ENCODE peak calls at places on chromosomes 12 and 14, in four cellular contexts. One of them, this sample, is unnamed.

GRCh38 chr12:50234347-50234746 is 49.0 kb downstream of the LIMA1 start:
- DNase-seq in EL: no peak
- DNase-seq in small intestine: peak; percentile 82
- DNase-seq in AG09309: no peak
- DNase-seq in this sample: peak; percentile 38

GRCh38 chr12:56104815-56105476 is 587 bp downstream of the PA2G4 start:
- DNase-seq in small intestine: peak; percentile 22
- DNase-seq in EL: peak; percentile 32
- DNase-seq in AG09309: no peak
- DNase-seq in this sample: peak; percentile 40

GRCh38 chr12:75852143-75852542 is 179.4 kb downstream of the PHLDA1 start:
- DNase-seq in AG09309: no peak
- DNase-seq in small intestine: no peak
- DNase-seq in EL: peak; percentile 41
- DNase-seq in this sample: no peak

GRCh38 chr14:24060443-24060842 is 8.6 kb downstream of the CARMIL3 start:
- DNase-seq in small intestine: no peak
- DNase-seq in EL: no peak
- DNase-seq in AG09309: no peak
- DNase-seq in this sample: no peak

GRCh38 chr12:109440851-109441490 is 36.1 kb downstream of the KCTD10 start:
- DNase-seq in EL: no peak
- DNase-seq in small intestine: peak; percentile 10
- DNase-seq in AG09309: no peak
- DNase-seq in this sample: no peak

GRCh38 chr12:75721231-75721641 is 209.8 kb upstream of the KRR1 start:
- DNase-seq in EL: no peak
- DNase-seq in AG09309: no peak
- DNase-seq in small intestine: no peak
- DNase-seq in this sample: no peak

GRCh38 chr14:100383727-100384158 is 60.6 kb downstream of the SLC25A47 start:
- DNase-seq in EL: peak; percentile 64
- DNase-seq in small intestine: peak; percentile 74
- DNase-seq in AG09309: no peak
- DNase-seq in this sample: peak; percentile 87

GRCh38 chr14:105019861-105020814 is 745 bp downstream of the CDCA4 start:
- DNase-seq in small intestine: peak; percentile 26
- DNase-seq in EL: no peak
- DNase-seq in AG09309: no peak
- DNase-seq in this sample: no peak

GRCh38 chr12:17381211-17381610 is 708.8 kb downstream of the RERGL start:
- DNase-seq in EL: no peak
- DNase-seq in AG09309: no peak
- DNase-seq in small intestine: no peak
- DNase-seq in this sample: no peak

GRCh38 chr12:10385181-10385613 is 4.6 kb downstream of the KLRK1 start:
- DNase-seq in AG09309: peak; percentile 73
- DNase-seq in EL: peak; percentile 80
- DNase-seq in small intestine: peak; percentile 20
- DNase-seq in this sample: no peak